ENCODE peak calls at places on chromosomes 12 and 14, in six cellular contexts. L is pancreas, T is uterus, N is testis, Z is GM12878, H is adrenal gland. R is an unnamed sample.
A peak's percentile ranks its signal among the peaks of the same experiment; 100 is the strongest.

GRCh38 chr14:55129428-55130193 is 559 bp downstream of the LGALS3 start:
- DNase-seq in T (peak; percentile 71), Z (no peak), L (peak; percentile 54), H (peak; percentile 68), N (peak; percentile 67), R (no peak)

GRCh38 chr12:120534203-120534702 is at the start of gene RNF10:
- DNase-seq in T (peak; percentile 83), N (peak; percentile 90), L (peak; percentile 77), Z (peak; percentile 68), H (peak; percentile 82), R (peak; percentile 73)

GRCh38 chr12:92136883-92137582 is 8.6 kb downstream of the BTG1 start:
- DNase-seq in H (no peak), L (no peak), Z (no peak), T (no peak), N (no peak), R (no peak)

GRCh38 chr12:98743362-98743953 is 98.4 kb downstream of the APAF1 start:
- DNase-seq in H (no peak), Z (no peak), T (no peak), N (no peak), L (peak; percentile 19), R (no peak)

GRCh38 chr12:116159175-116159574 is 118.3 kb downstream of the MED13L start:
- DNase-seq in L (no peak), N (peak; percentile 64), T (no peak), Z (no peak), H (no peak), R (no peak)

GRCh38 chr14:75298187-75298985 is 19.8 kb downstream of the FOS start:
- DNase-seq in T (peak; percentile 83), L (no peak), Z (no peak), H (peak; percentile 61), N (peak; percentile 76), R (no peak)

GRCh38 chr12:132365226-132365625 is 35.8 kb upstream of the GALNT9 start:
- DNase-seq in L (no peak), Z (no peak), N (no peak), T (no peak), H (no peak), R (no peak)

GRCh38 chr12:89731614-89732013 is 23.0 kb upstream of the ATP2B1 start:
- DNase-seq in H (peak; percentile 38), L (no peak), Z (no peak), T (no peak), N (no peak), R (no peak)

GRCh38 chr12:67916266-67916970 is 72.8 kb upstream of the IFNG-AS1 start:
- DNase-seq in L (no peak), Z (no peak), T (no peak), N (no peak), H (no peak), R (no peak)

GRCh38 chr14:49982522-49982951 is 89.7 kb downstream of the ARF6 start:
- DNase-seq in T (no peak), L (no peak), Z (no peak), N (no peak), H (no peak), R (no peak)

GRCh38 chr12:34398706-34399630 is 376.7 kb downstream of the ALG10 start:
- DNase-seq in Z (no peak), H (peak; percentile 10), N (peak; percentile 0), L (peak; percentile 4), T (peak; percentile 9), R (peak; percentile 21)

GRCh38 chr14:92511472-92512247 is 1.9 kb upstream of the RIN3 start:
- DNase-seq in L (no peak), H (no peak), N (no peak), Z (no peak), T (peak; percentile 72), R (peak; percentile 12)

GRCh38 chr12:7047318-7047717 is 13.2 kb upstream of the C1S start:
- DNase-seq in N (no peak), Z (no peak), L (no peak), T (no peak), H (no peak), R (no peak)

GRCh38 chr12:71865757-71866536 is 26.4 kb downstream of the TBC1D15 start:
- DNase-seq in H (no peak), L (no peak), N (no peak), T (no peak), Z (no peak), R (no peak)
- H3K27ac ChIP-seq in H (no peak overlapping the region), L (no peak overlapping the region), N (no peak overlapping the region), T (no peak overlapping the region), Z (no peak overlapping the region), R (no peak overlapping the region)

DNA sequence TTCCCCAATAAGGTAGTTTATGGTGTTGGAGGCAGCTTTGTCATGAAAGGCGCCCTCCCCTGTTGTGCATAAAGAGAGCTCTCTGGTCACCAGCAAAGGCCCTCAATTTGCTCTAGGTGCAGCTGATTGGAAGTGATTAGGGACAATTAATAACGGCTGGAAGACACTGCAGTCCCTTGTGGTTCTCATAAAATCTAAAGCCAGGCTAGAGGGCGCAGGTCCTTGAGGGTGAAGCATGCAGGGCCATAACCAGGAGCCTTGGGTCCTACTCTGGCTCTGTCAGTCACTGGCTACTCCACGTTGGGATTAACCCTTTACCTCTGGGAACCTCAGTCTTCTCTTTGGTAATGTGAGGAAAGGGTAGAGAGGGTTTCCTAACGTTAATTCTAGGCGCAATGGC is 1.9 kb downstream of the DAAM1 start:
- DNase-seq in Z (no peak), T (peak; percentile 25), L (peak; percentile 13), H (peak; percentile 28), N (peak; percentile 48), R (no peak)
- H3K4me3 ChIP-seq in Z (peak overlapping the region; percentile 91), T (peak overlapping the region; percentile 69), L (peak overlapping the region; percentile 64), H (no peak overlapping the region), N (peak overlapping the region; percentile 88), R (peak overlapping the region; percentile 92)

GRCh38 chr12:37541356-37541755 is 775.2 kb upstream of the ALG10B start:
- DNase-seq in Z (no peak), L (no peak), N (no peak), H (no peak), T (no peak), R (no peak)
- TF ChIP-seq CTCF in Z (no peak), L (no peak), N (no peak), H (no peak), T (no peak), R (no peak)

DNA sequence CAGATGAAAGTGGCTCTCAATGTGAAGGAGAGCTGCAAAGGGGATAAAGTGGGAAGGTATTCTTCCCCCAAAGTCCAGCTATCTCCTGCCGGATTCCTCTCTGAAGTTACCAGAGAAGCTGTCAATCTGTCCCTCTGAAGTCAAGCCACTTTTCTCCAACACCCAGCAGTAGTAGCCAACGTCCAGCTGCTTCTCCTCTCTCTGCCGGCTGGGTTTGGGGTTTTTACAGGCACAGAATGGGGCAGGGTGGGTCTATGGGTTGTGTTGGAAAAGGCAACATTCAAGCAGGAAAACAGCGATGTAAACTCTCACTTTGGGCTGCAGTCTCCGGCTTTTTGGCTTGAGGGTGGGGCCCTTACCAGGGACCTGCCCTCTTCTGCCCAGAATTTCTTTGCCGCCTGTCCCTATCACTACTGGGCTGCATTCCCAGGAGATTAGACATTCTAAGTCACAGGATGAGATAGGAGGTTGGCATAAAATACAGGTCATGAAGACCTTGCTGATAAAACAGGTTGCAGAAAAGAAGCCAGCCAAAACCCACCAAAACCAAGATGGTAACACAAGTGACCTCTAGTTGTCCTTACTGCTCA is 16.3 kb downstream of the CAPZA3 start:
- DNase-seq in N (no peak), L (no peak), Z (no peak), H (peak; percentile 77), T (no peak), R (no peak)
- H3K27ac ChIP-seq in N (no peak overlapping the region), L (no peak overlapping the region), Z (no peak overlapping the region), H (no peak overlapping the region), T (no peak overlapping the region), R (no peak overlapping the region)

GRCh38 chr12:128042825-128043224 is 224.1 kb upstream of the TMEM132C start:
- DNase-seq in T (no peak), Z (no peak), H (no peak), N (no peak), L (no peak), R (no peak)
- H3K4me3 ChIP-seq in T (no peak overlapping the region), Z (no peak overlapping the region), H (no peak overlapping the region), N (no peak overlapping the region), L (no peak overlapping the region), R (no peak overlapping the region)

GRCh38 chr14:100900837-100901390 is 2.6 kb downstream of the RTL1 start:
- DNase-seq in L (peak; percentile 52), T (no peak), Z (no peak), N (peak; percentile 54), H (peak; percentile 79), R (peak; percentile 39)
- TF ChIP-seq CTCF in L (peak; percentile 18), T (peak; percentile 10), Z (no peak), N (peak; percentile 15), H (peak; percentile 66), R (peak; percentile 35)